ENCODE peak calls at places on chromosomes 1 and 21, in six cellular contexts. One of them, this sample, is unnamed.

GRCh38 chr1:223233410-223234163 is 90.5 kb upstream of the TLR5 start:
- DNase-seq in amygdala: no peak
- DNase-seq in activated B cell treated with CpG ODN at 0.5 μM for 24 hours: no peak
- DNase-seq in T1000: peak; percentile 20
- DNase-seq in Karpas-422: no peak
- DNase-seq in Caki2: peak; percentile 12
- DNase-seq in this sample: peak; percentile 45

GRCh38 chr1:80531182-80531581 is 1269.6 kb upstream of the ADGRL2 start:
- DNase-seq in amygdala: no peak
- DNase-seq in activated B cell treated with CpG ODN at 0.5 μM for 24 hours: no peak
- DNase-seq in T1000: no peak
- DNase-seq in Karpas-422: no peak
- DNase-seq in Caki2: no peak
- DNase-seq in this sample: no peak

GRCh38 chr1:11952455-11953109 is 18.1 kb downstream of the PLOD1 start:
- DNase-seq in amygdala: no peak
- DNase-seq in activated B cell treated with CpG ODN at 0.5 μM for 24 hours: no peak
- DNase-seq in T1000: no peak
- DNase-seq in Karpas-422: no peak
- DNase-seq in Caki2: no peak
- DNase-seq in this sample: no peak

GRCh38 chr1:234631721-234632125 is 21.7 kb upstream of the IRF2BP2 start:
- DNase-seq in amygdala: no peak
- DNase-seq in activated B cell treated with CpG ODN at 0.5 μM for 24 hours: no peak
- DNase-seq in T1000: peak; percentile 57
- DNase-seq in Karpas-422: no peak
- DNase-seq in Caki2: peak; percentile 69
- DNase-seq in this sample: peak; percentile 75

GRCh38 chr1:25825605-25826004 is 5.9 kb downstream of the MTFR1L start:
- DNase-seq in amygdala: no peak
- DNase-seq in activated B cell treated with CpG ODN at 0.5 μM for 24 hours: no peak
- DNase-seq in T1000: no peak
- DNase-seq in Karpas-422: no peak
- DNase-seq in Caki2: no peak
- DNase-seq in this sample: no peak

GRCh38 chr1:200771625-200772555 is 33.2 kb downstream of the CAMSAP2 start:
- DNase-seq in amygdala: no peak
- DNase-seq in activated B cell treated with CpG ODN at 0.5 μM for 24 hours: no peak
- DNase-seq in T1000: no peak
- DNase-seq in Karpas-422: no peak
- DNase-seq in Caki2: no peak
- DNase-seq in this sample: peak; percentile 40

GRCh38 chr1:177800386-177801058 is 169.3 kb downstream of the SEC16B start:
- DNase-seq in amygdala: no peak
- DNase-seq in activated B cell treated with CpG ODN at 0.5 μM for 24 hours: no peak
- DNase-seq in T1000: no peak
- DNase-seq in Karpas-422: no peak
- DNase-seq in Caki2: no peak
- DNase-seq in this sample: no peak

GRCh38 chr1:226662704-226663326 is 76.3 kb downstream of the ITPKB start:
- DNase-seq in amygdala: no peak
- DNase-seq in activated B cell treated with CpG ODN at 0.5 μM for 24 hours: peak; percentile 73
- DNase-seq in T1000: peak; percentile 59
- DNase-seq in Karpas-422: peak; percentile 99
- DNase-seq in Caki2: peak; percentile 88
- DNase-seq in this sample: peak; percentile 16

GRCh38 chr1:59146651-59147358 is 150.1 kb upstream of the FGGY start:
- DNase-seq in amygdala: peak; percentile 9
- DNase-seq in activated B cell treated with CpG ODN at 0.5 μM for 24 hours: peak; percentile 64
- DNase-seq in T1000: no peak
- DNase-seq in Karpas-422: no peak
- DNase-seq in Caki2: peak; percentile 88
- DNase-seq in this sample: peak; percentile 47

GRCh38 chr21:28725396-28725795 is 267.3 kb downstream of the LTN1 start:
- DNase-seq in amygdala: no peak
- DNase-seq in activated B cell treated with CpG ODN at 0.5 μM for 24 hours: no peak
- DNase-seq in T1000: no peak
- DNase-seq in Karpas-422: no peak
- DNase-seq in Caki2: no peak
- DNase-seq in this sample: no peak

GRCh38 chr1:17632541-17633193 is 93.2 kb downstream of the ARHGEF10L start:
- DNase-seq in amygdala: no peak
- DNase-seq in activated B cell treated with CpG ODN at 0.5 μM for 24 hours: no peak
- DNase-seq in T1000: peak; percentile 40
- DNase-seq in Karpas-422: no peak
- DNase-seq in Caki2: peak; percentile 60
- DNase-seq in this sample: no peak

GRCh38 chr1:155174334-155175280 is 958 bp downstream of the TRIM46 start:
- DNase-seq in amygdala: no peak
- DNase-seq in activated B cell treated with CpG ODN at 0.5 μM for 24 hours: no peak
- DNase-seq in T1000: no peak
- DNase-seq in Karpas-422: peak; percentile 83
- DNase-seq in Caki2: no peak
- DNase-seq in this sample: no peak

GRCh38 chr21:37532868-37533780 is 166.6 kb downstream of the DYRK1A start:
- DNase-seq in amygdala: no peak
- DNase-seq in activated B cell treated with CpG ODN at 0.5 μM for 24 hours: peak; percentile 25
- DNase-seq in T1000: peak; percentile 59
- DNase-seq in Karpas-422: no peak
- DNase-seq in Caki2: peak; percentile 66
- DNase-seq in this sample: peak; percentile 30

GRCh38 chr1:903721-904270 is 19.9 kb upstream of the SAMD11 start:
- DNase-seq in amygdala: no peak
- DNase-seq in activated B cell treated with CpG ODN at 0.5 μM for 24 hours: no peak
- DNase-seq in T1000: no peak
- DNase-seq in Karpas-422: no peak
- DNase-seq in Caki2: no peak
- DNase-seq in this sample: no peak